ENCODE peak calls at places on chromosomes 2 and 18, in five cellular contexts. One of them, this sample, is unnamed.

GRCh38 chr2:88590998-88591613 is 36.2 kb downstream of the EIF2AK3 start:
- DNase-seq in stimulated activated CD4-positive, alpha-beta T cell treated with anti-CD3 and anti-CD28 coated beads, Interleukin-2, amount 100 ng/mL, for 24 hours: peak
- DNase-seq in hippocampal formation: peak
- DNase-seq in ELR: peak
- DNase-seq in epithelial cell of esophagus: peak
- DNase-seq in this sample: peak

GRCh38 chr2:83081835-83082522 is 1377.1 kb downstream of the SUCLG1 start:
- DNase-seq in stimulated activated CD4-positive, alpha-beta T cell treated with anti-CD3 and anti-CD28 coated beads, Interleukin-2, amount 100 ng/mL, for 24 hours: no peak
- DNase-seq in hippocampal formation: no peak
- DNase-seq in ELR: peak
- DNase-seq in epithelial cell of esophagus: peak
- DNase-seq in this sample: no peak

GRCh38 chr2:47309952-47310800 is 92.8 kb upstream of the MSH2 start:
- DNase-seq in stimulated activated CD4-positive, alpha-beta T cell treated with anti-CD3 and anti-CD28 coated beads, Interleukin-2, amount 100 ng/mL, for 24 hours: no peak
- DNase-seq in hippocampal formation: peak
- DNase-seq in ELR: no peak
- DNase-seq in epithelial cell of esophagus: peak
- DNase-seq in this sample: peak

GRCh38 chr2:198314559-198315153 is 510.3 kb downstream of the PLCL1 start:
- DNase-seq in stimulated activated CD4-positive, alpha-beta T cell treated with anti-CD3 and anti-CD28 coated beads, Interleukin-2, amount 100 ng/mL, for 24 hours: no peak
- DNase-seq in hippocampal formation: peak
- DNase-seq in ELR: peak
- DNase-seq in epithelial cell of esophagus: peak
- DNase-seq in this sample: no peak

GRCh38 chr2:3958969-3959368 is 255.6 kb downstream of the DCDC2C start:
- DNase-seq in stimulated activated CD4-positive, alpha-beta T cell treated with anti-CD3 and anti-CD28 coated beads, Interleukin-2, amount 100 ng/mL, for 24 hours: no peak
- DNase-seq in hippocampal formation: no peak
- DNase-seq in ELR: no peak
- DNase-seq in epithelial cell of esophagus: no peak
- DNase-seq in this sample: no peak

GRCh38 chr2:234060236-234060635 is 9.7 kb downstream of the SPP2 start:
- DNase-seq in stimulated activated CD4-positive, alpha-beta T cell treated with anti-CD3 and anti-CD28 coated beads, Interleukin-2, amount 100 ng/mL, for 24 hours: no peak
- DNase-seq in hippocampal formation: no peak
- DNase-seq in ELR: no peak
- DNase-seq in epithelial cell of esophagus: no peak
- DNase-seq in this sample: no peak

GRCh38 chr2:148201075-148202004 is 180.4 kb downstream of the MBD5 start:
- DNase-seq in stimulated activated CD4-positive, alpha-beta T cell treated with anti-CD3 and anti-CD28 coated beads, Interleukin-2, amount 100 ng/mL, for 24 hours: peak
- DNase-seq in hippocampal formation: no peak
- DNase-seq in ELR: peak
- DNase-seq in epithelial cell of esophagus: peak
- DNase-seq in this sample: no peak

GRCh38 chr18:79484661-79485621 is 89.2 kb downstream of the NFATC1 start:
- DNase-seq in stimulated activated CD4-positive, alpha-beta T cell treated with anti-CD3 and anti-CD28 coated beads, Interleukin-2, amount 100 ng/mL, for 24 hours: no peak
- DNase-seq in hippocampal formation: no peak
- DNase-seq in ELR: peak
- DNase-seq in epithelial cell of esophagus: peak
- DNase-seq in this sample: no peak

GRCh38 chr18:51655327-51655698 is 457.8 kb upstream of the MEX3C start:
- DNase-seq in stimulated activated CD4-positive, alpha-beta T cell treated with anti-CD3 and anti-CD28 coated beads, Interleukin-2, amount 100 ng/mL, for 24 hours: no peak
- DNase-seq in hippocampal formation: no peak
- DNase-seq in ELR: no peak
- DNase-seq in epithelial cell of esophagus: no peak
- DNase-seq in this sample: no peak

GRCh38 chr18:54950221-54950620 is 9.0 kb downstream of the CCDC68 start:
- DNase-seq in stimulated activated CD4-positive, alpha-beta T cell treated with anti-CD3 and anti-CD28 coated beads, Interleukin-2, amount 100 ng/mL, for 24 hours: no peak
- DNase-seq in hippocampal formation: no peak
- DNase-seq in ELR: no peak
- DNase-seq in epithelial cell of esophagus: peak
- DNase-seq in this sample: no peak

GRCh38 chr2:158936978-158937377 is 31.5 kb upstream of the TANC1 start:
- DNase-seq in stimulated activated CD4-positive, alpha-beta T cell treated with anti-CD3 and anti-CD28 coated beads, Interleukin-2, amount 100 ng/mL, for 24 hours: no peak
- DNase-seq in hippocampal formation: no peak
- DNase-seq in ELR: peak
- DNase-seq in epithelial cell of esophagus: peak
- DNase-seq in this sample: no peak

GRCh38 chr18:494602-494983 is 5.9 kb downstream of the COLEC12 start:
- DNase-seq in stimulated activated CD4-positive, alpha-beta T cell treated with anti-CD3 and anti-CD28 coated beads, Interleukin-2, amount 100 ng/mL, for 24 hours: no peak
- DNase-seq in hippocampal formation: no peak
- DNase-seq in ELR: peak
- DNase-seq in epithelial cell of esophagus: no peak
- DNase-seq in this sample: no peak

GRCh38 chr2:157922815-157923214 is 46.7 kb upstream of the ACVR1 start:
- DNase-seq in stimulated activated CD4-positive, alpha-beta T cell treated with anti-CD3 and anti-CD28 coated beads, Interleukin-2, amount 100 ng/mL, for 24 hours: no peak
- DNase-seq in hippocampal formation: no peak
- DNase-seq in ELR: no peak
- DNase-seq in epithelial cell of esophagus: no peak
- DNase-seq in this sample: no peak

GRCh38 chr18:21291106-21291505 is 49.1 kb downstream of the GREB1L start:
- DNase-seq in stimulated activated CD4-positive, alpha-beta T cell treated with anti-CD3 and anti-CD28 coated beads, Interleukin-2, amount 100 ng/mL, for 24 hours: no peak
- DNase-seq in hippocampal formation: no peak
- DNase-seq in ELR: no peak
- DNase-seq in epithelial cell of esophagus: peak
- DNase-seq in this sample: no peak

GRCh38 chr2:101758001-101758400 is 60.5 kb downstream of the MAP4K4 start:
- DNase-seq in stimulated activated CD4-positive, alpha-beta T cell treated with anti-CD3 and anti-CD28 coated beads, Interleukin-2, amount 100 ng/mL, for 24 hours: no peak
- DNase-seq in hippocampal formation: no peak
- DNase-seq in ELR: peak
- DNase-seq in epithelial cell of esophagus: no peak
- DNase-seq in this sample: no peak